ENCODE peak calls at places on chromosomes 13 and 19, in five cellular contexts. G is GM06990, C is tibial nerve, D is psoas muscle, X is AG04450. Y is an unnamed sample.

GRCh38 chr13:81757348-81757950 is 1416.5 kb upstream of the SPRY2 start:
- DNase-seq in C (no peak), X (no peak), D (no peak), G (no peak), Y (no peak)

GRCh38 chr13:58882556-58882955 is 1251.0 kb downstream of the PCDH17 start:
- DNase-seq in G (no peak), D (no peak), X (no peak), C (no peak), Y (no peak)

GRCh38 chr19:8158411-8159074 is 9.2 kb upstream of the FBN3 start:
- DNase-seq in C (peak), D (no peak), X (peak), G (peak), Y (no peak)

GRCh38 chr13:90979059-90979458 is 368.4 kb upstream of the MIR17HG start:
- DNase-seq in D (no peak), G (no peak), X (no peak), C (no peak), Y (no peak)

GRCh38 chr19:49927526-49928264 is 1.3 kb upstream of the ATF5 start:
- DNase-seq in C (no peak), X (no peak), D (no peak), G (no peak), Y (no peak)

GRCh38 chr13:51588406-51588949 is 4.2 kb downstream of the WDFY2 start:
- DNase-seq in C (no peak), G (no peak), X (no peak), D (no peak), Y (no peak)

GRCh38 chr19:1954547-1954946 is 13.6 kb downstream of the CSNK1G2 start:
- DNase-seq in D (no peak), G (no peak), C (no peak), X (no peak), Y (no peak)

GRCh38 chr13:29503041-29503837 is 92.2 kb downstream of the SLC7A1 start:
- DNase-seq in X (no peak), G (no peak), D (no peak), C (no peak), Y (no peak)

GRCh38 chr19:13463296-13463695 is 43.0 kb downstream of the CACNA1A start:
- DNase-seq in C (no peak), X (no peak), G (no peak), D (no peak), Y (no peak)

GRCh38 chr13:99382428-99383133 is 75.4 kb upstream of the GPR183 start:
- DNase-seq in X (no peak), D (no peak), C (no peak), G (no peak), Y (no peak)

GRCh38 chr13:99356216-99357089 is 49.3 kb upstream of the GPR183 start:
- DNase-seq in G (peak), D (no peak), C (peak), X (peak), Y (peak)

GRCh38 chr19:55245236-55245904 is 13.4 kb downstream of the PPP6R1 start:
- DNase-seq in G (no peak), D (no peak), X (no peak), C (no peak), Y (no peak)

GRCh38 chr19:19849056-19849455 is 16.6 kb upstream of the ZNF253 start:
- DNase-seq in X (no peak), D (no peak), G (no peak), C (no peak), Y (no peak)

GRCh38 chr13:23086951-23087350 is 93.8 kb upstream of the SGCG start:
- DNase-seq in C (no peak), G (no peak), D (no peak), X (no peak), Y (no peak)

GRCh38 chr19:4641132-4641531 is 1.8 kb downstream of the TNFAIP8L1 start:
- DNase-seq in C (no peak), X (no peak), G (no peak), D (no peak), Y (no peak)

GRCh38 chr13:70756088-70756487 is 647.8 kb upstream of the KLHL1 start:
- DNase-seq in X (no peak), G (no peak), C (no peak), D (no peak), Y (no peak)
- TF ChIP-seq CTCF in X (no peak), G (no peak), C (no peak), D (no peak), Y (no peak)

GRCh38 chr19:40549007-40549708 is 27.5 kb upstream of the SHKBP1 start:
- DNase-seq in G (peak), X (peak), D (peak), C (peak), Y (no peak)
- H3K4me3 ChIP-seq in G (no peak), X (no peak), D (no peak), C (no peak), Y (no peak)

GRCh38 chr13:39016789-39017188 is 21.1 kb downstream of the PROSER1 start:
- DNase-seq in X (no peak), D (no peak), C (no peak), G (no peak), Y (no peak)
- TF ChIP-seq CTCF in X (peak), D (peak), C (peak), G (peak), Y (peak)

GRCh38 chr13:113835461-113836274 is 28.2 kb downstream of the GAS6 start:
- DNase-seq in X (peak), C (no peak), D (peak), G (no peak), Y (peak)

GRCh38 chr13:113837554-113838355 is 26.1 kb downstream of the GAS6 start:
- DNase-seq in D (peak), X (peak), C (peak), G (no peak), Y (peak)

GRCh38 chr13:113834496-113835200 is 29.2 kb downstream of the GAS6 start:
- DNase-seq in C (no peak), D (peak), X (no peak), G (no peak), Y (no peak)

GRCh38 chr13:113838711-113839201 is 25.1 kb downstream of the GAS6 start:
- DNase-seq in G (no peak), D (peak), C (no peak), X (no peak), Y (no peak)

GRCh38 chr13:113836917-113837553 is 26.8 kb downstream of the GAS6 start:
- DNase-seq in C (peak), D (peak), G (no peak), X (peak), Y (peak)
- H3K4me3 ChIP-seq in C (no peak), D (peak), G (no peak), X (no peak), Y (no peak)

GRCh38 chr13:49874430-49874829 is 61.7 kb downstream of the SPRYD7 start:
- DNase-seq in D (no peak), X (no peak), C (no peak), G (no peak), Y (no peak)

GRCh38 chr13:49867834-49868233 is 68.3 kb downstream of the SPRYD7 start:
- DNase-seq in X (no peak), G (no peak), C (no peak), D (no peak), Y (no peak)

GRCh38 chr13:49865174-49865573 is 71.0 kb downstream of the SPRYD7 start:
- DNase-seq in X (no peak), G (no peak), C (no peak), D (no peak), Y (no peak)

GRCh38 chr13:49869514-49869913 is 66.6 kb downstream of the SPRYD7 start:
- DNase-seq in G (no peak), D (no peak), X (no peak), C (peak), Y (no peak)
- TF ChIP-seq CTCF in G (peak), D (no peak), X (peak), C (peak), Y (peak)

GRCh38 chr19:31350693-31351211 is 1.5 kb upstream of the TSHZ3 start:
- DNase-seq in C (no peak), G (no peak), D (peak), X (no peak), Y (no peak)

GRCh38 chr19:31351212-31352193 is 2.3 kb upstream of the TSHZ3 start:
- DNase-seq in G (no peak), D (peak), C (no peak), X (no peak), Y (no peak)

GRCh38 chr19:31352782-31353651 is 3.8 kb upstream of the TSHZ3 start:
- DNase-seq in C (no peak), D (no peak), X (no peak), G (no peak), Y (no peak)

GRCh38 chr19:31353826-31354225 is 4.6 kb upstream of the TSHZ3 start:
- DNase-seq in X (no peak), C (no peak), G (no peak), D (no peak), Y (no peak)

DNA sequence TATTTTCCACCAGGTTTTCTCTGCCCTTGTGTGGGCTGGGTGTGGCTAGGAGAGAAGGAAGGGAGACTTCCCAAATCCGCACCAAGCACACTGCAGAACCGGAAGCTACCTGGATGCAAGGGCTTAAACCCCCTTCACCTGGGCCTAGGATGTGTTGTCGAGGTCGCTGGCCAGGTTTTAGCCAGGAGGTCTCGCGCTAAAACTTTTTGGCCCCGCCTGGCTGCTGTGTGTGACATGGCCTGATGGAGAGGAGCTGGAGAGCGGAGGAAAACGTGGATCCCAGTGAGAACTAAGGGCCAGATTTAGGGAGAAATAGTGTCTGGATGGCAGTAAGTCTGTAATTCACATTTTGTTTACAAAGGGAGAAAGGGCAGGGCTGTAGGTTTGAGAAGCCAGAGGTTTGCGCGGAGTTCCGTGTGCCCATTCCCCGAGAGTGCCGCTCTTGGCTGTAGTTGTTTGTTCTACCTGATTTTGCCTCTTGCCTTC is 3.1 kb upstream of the TSHZ3 start:
- DNase-seq in C (no peak), X (no peak), D (no peak), G (no peak), Y (no peak)
- H3K4me3 ChIP-seq in C (no peak), X (peak), D (no peak), G (no peak), Y (no peak)

GRCh38 chr19:12126707-12127106 is 13.4 kb downstream of the ZNF20 start:
- DNase-seq in X (no peak), D (no peak), G (no peak), C (no peak), Y (no peak)
- TF ChIP-seq CTCF in X (peak), D (peak), G (peak), C (peak), Y (peak)

GRCh38 chr19:16325161-16325527 is 518 bp downstream of the KLF2 start:
- DNase-seq in X (no peak), C (no peak), G (peak), D (peak), Y (no peak)

GRCh38 chr19:16324384-16325160 is at the start of gene KLF2:
- DNase-seq in C (peak), X (peak), G (peak), D (peak), Y (peak)

GRCh38 chr19:16326401-16327130 is 1.9 kb downstream of the KLF2 start:
- DNase-seq in G (peak), X (no peak), D (peak), C (no peak), Y (no peak)

GRCh38 chr19:16327131-16327450 is 2.5 kb downstream of the KLF2 start:
- DNase-seq in D (no peak), C (no peak), X (no peak), G (no peak), Y (no peak)

GRCh38 chr19:16325671-16326400 is 1.2 kb downstream of the KLF2 start:
- DNase-seq in D (peak), X (no peak), C (no peak), G (peak), Y (no peak)
- H3K4me3 ChIP-seq in D (peak), X (peak), C (peak), G (peak), Y (peak)